ENCODE peak calls at places on chromosomes 11 and 22, in nine cellular contexts. L, T, V, G, P, S, Z, O and Y are unnamed samples. For H3K27me3, the result is how much of the 10 kb centered on the place peaks cover.

GRCh38 chr11:93221539-93221938 is 23.7 kb upstream of the SLC36A4 start:
- DNase-seq in O (no peak), Z (no peak), T (no peak), G (no peak), V (no peak), S (no peak), P (no peak), L (no peak), Y (no peak)

GRCh38 chr11:96263361-96263763 is 79.6 kb downstream of the MAML2 start:
- DNase-seq in O (no peak), S (no peak), L (no peak), Z (peak), T (no peak), V (no peak), G (peak), P (peak), Y (no peak)

GRCh38 chr11:86151188-86152005 is 82.5 kb upstream of the PICALM start:
- DNase-seq in P (no peak), V (peak), S (no peak), T (no peak), G (peak), L (peak), O (no peak), Z (peak), Y (no peak)

GRCh38 chr11:72753341-72754148 is 1.3 kb upstream of the ARAP1 start:
- DNase-seq in T (no peak), P (no peak), S (no peak), Z (no peak), V (no peak), L (no peak), O (no peak), G (no peak), Y (no peak)

GRCh38 chr11:125374398-125374797 is 121.7 kb downstream of the FEZ1 start:
- DNase-seq in S (no peak), P (no peak), Z (no peak), T (no peak), O (no peak), G (no peak), L (no peak), V (no peak), Y (no peak)

GRCh38 chr11:16603890-16604783 is 134.3 kb upstream of the C11orf58 start:
- DNase-seq in S (peak), L (peak), G (peak), P (peak), Z (peak), O (peak), T (peak), V (peak), Y (no peak)

GRCh38 chr11:8221025-8221723 is 42.5 kb downstream of the LMO1 start:
- DNase-seq in S (no peak), V (no peak), G (no peak), L (peak), P (no peak), Z (no peak), T (no peak), O (no peak), Y (no peak)

GRCh38 chr11:4610258-4610935 is 2.4 kb upstream of the TRIM68 start:
- DNase-seq in P (no peak), S (no peak), G (peak), T (no peak), V (no peak), Z (peak), O (no peak), L (peak), Y (no peak)

GRCh38 chr11:115126515-115127208 is 377.6 kb downstream of the CADM1 start:
- DNase-seq in V (no peak), P (no peak), G (no peak), S (no peak), L (no peak), Z (no peak), T (no peak), O (no peak), Y (peak)

GRCh38 chr11:26470992-26471391 is 101.1 kb downstream of the MUC15 start:
- DNase-seq in T (no peak), V (no peak), O (no peak), S (no peak), G (no peak), Z (no peak), L (no peak), P (no peak), Y (no peak)

GRCh38 chr22:46349681-46350080 is 14.2 kb downstream of the TRMU start:
- DNase-seq in T (no peak), S (no peak), V (no peak), Z (no peak), G (no peak), O (no peak), L (no peak), P (no peak), Y (no peak)

GRCh38 chr22:46351131-46351735 is 15.7 kb downstream of the TRMU start:
- DNase-seq in S (no peak), G (no peak), P (no peak), V (no peak), Z (no peak), L (no peak), T (no peak), O (no peak), Y (no peak)

GRCh38 chr22:46351767-46352166 is 16.3 kb downstream of the TRMU start:
- DNase-seq in V (no peak), G (no peak), P (no peak), Z (no peak), T (no peak), S (no peak), L (no peak), O (no peak), Y (no peak)

GRCh38 chr22:46350111-46350510 is 14.6 kb downstream of the TRMU start:
- DNase-seq in L (no peak), O (no peak), Z (no peak), S (no peak), T (no peak), G (no peak), V (no peak), P (no peak), Y (no peak)

DNA sequence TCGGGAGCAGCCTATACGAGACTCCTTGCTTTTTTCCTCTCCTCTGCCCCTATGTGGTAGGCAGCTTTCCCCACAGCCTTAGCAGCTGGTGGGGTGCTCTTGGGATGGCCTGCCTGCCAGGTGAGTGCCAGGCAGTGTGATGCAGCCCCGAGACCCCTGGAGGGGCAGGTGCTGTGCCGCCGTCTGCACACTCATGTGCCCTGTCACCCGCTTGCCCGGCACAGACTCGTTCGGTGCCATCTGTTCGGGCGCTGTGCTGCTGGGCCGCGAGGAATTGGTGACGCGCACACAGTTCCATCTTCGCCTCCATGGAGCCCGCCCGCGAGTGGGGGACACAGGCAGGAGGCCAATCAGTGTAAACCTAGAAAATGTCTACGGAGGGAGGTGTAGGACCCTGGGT is 15.1 kb downstream of the TRMU start:
- DNase-seq in G (no peak), L (no peak), V (no peak), P (no peak), S (no peak), Z (no peak), T (no peak), O (no peak), Y (no peak)
- H3K27ac ChIP-seq in G (no peak), L (no peak), V (no peak), P (no peak), S (no peak), Z (no peak), T (no peak), O (no peak), Y (no peak)

GRCh38 chr11:2121227-2122130 is 17.7 kb downstream of the IGF2 start:
- DNase-seq in O (peak), Z (no peak), G (no peak), P (no peak), S (no peak), L (no peak), T (no peak), V (no peak), Y (no peak)
- H3K27me3 ChIP-seq in O (under half), Z (under half), G (under half), P (under half), S (under half), L (under half), T (under half), V (under half), Y (half or more)

GRCh38 chr11:10692716-10693115 is 839 bp downstream of the IRAG1 start:
- DNase-seq in Z (no peak), T (no peak), L (no peak), P (no peak), V (no peak), S (no peak), G (no peak), O (peak), Y (no peak)
- H3K27ac ChIP-seq in Z (peak), T (no peak), L (no peak), P (no peak), V (no peak), S (no peak), G (peak), O (no peak), Y (no peak)

DNA sequence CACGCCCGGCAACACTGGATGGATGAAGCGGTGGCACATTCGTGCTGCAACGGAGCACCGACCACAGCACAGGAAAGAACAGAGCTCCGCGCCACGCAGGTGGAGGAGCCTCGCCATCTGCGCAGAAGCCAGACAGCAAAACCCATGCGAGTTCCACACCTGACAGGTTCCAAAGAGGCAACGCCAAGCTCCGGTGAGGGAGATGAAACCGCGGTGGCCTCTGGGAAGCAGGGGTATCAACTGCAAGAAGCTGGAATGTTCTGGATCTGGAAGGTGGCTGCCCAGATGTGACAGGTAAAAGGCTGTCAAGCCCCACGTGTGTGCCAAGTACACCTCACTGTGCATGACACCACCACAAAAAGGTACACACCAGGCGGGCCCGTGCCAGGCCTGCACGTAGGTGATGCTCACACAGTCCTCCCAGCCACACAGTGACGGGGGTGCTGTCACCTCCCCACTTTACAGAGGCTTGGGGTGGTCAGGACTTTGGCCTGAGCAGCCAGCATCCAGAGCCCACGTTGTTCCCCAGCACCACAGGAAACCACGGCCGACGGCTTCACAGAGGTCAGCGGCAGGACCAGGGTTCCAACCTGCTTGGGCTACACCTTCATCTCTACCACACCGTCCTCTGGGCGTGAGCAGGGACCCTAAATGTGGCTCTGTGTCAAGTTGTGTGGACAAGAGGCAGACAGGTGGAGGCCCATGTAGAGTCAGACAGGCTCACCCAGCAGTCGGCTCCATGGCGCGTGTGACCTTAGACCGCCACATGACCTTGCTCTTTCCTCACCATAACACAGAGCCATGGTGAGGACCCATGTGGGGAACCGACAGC is 19.7 kb upstream of the EFCAB6 start:
- DNase-seq in T (no peak), Z (no peak), V (no peak), P (no peak), O (no peak), S (no peak), G (no peak), L (no peak), Y (no peak)
- H3K27me3 ChIP-seq in T (under half), Z (under half), V (under half), P (under half), O (under half), S (under half), G (under half), L (under half), Y (under half)

GRCh38 chr22:49658902-49659280 is 168.8 kb downstream of the BRD1 start:
- DNase-seq in L (no peak), O (no peak), Z (no peak), P (no peak), S (no peak), V (peak), T (no peak), G (no peak), Y (peak)
- H3K27ac ChIP-seq in L (no peak), O (no peak), Z (no peak), P (no peak), S (no peak), V (peak), T (no peak), G (no peak), Y (no peak)

DNA sequence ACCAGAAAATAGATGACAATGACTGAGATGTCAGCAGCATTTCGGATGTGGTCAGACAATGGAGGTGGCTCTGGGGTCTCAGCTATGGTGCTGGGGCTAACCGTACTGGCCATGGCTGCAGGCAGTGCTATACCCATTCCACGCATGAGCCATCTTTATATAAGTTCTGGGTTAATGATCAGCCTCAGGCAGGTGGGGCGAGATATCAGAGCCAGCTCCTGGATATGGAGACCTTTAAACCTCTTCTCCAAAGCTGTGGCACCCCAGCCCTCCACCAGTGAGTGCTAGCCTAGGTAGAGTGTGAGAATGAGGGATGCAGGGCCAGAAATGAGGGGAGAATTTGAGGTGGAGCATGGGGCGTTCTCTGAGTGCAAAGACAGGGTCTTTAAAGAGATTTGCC is at the start of gene SLC5A4:
- DNase-seq in S (no peak), V (no peak), L (no peak), Z (no peak), P (no peak), T (no peak), G (no peak), O (no peak), Y (no peak)
- H3K27me3 ChIP-seq in S (under half), V (under half), L (under half), Z (under half), P (under half), T (under half), G (under half), O (under half), Y (under half)

GRCh38 chr11:2465201-2466068 is 20.6 kb downstream of the KCNQ1 start:
- DNase-seq in O (no peak), S (no peak), P (no peak), Z (no peak), G (no peak), V (no peak), L (no peak), T (no peak), Y (no peak)

GRCh38 chr11:2466069-2466801 is 21.4 kb downstream of the KCNQ1 start:
- DNase-seq in V (no peak), Z (no peak), L (no peak), S (no peak), T (no peak), P (no peak), G (no peak), O (no peak), Y (no peak)

GRCh38 chr11:2466869-2467694 is 22.3 kb downstream of the KCNQ1 start:
- DNase-seq in S (no peak), L (no peak), O (no peak), G (no peak), V (no peak), P (no peak), Z (no peak), T (no peak), Y (no peak)

GRCh38 chr11:2468363-2469240 is 23.8 kb downstream of the KCNQ1 start:
- DNase-seq in S (no peak), T (no peak), L (no peak), O (no peak), G (no peak), Z (no peak), P (no peak), V (no peak), Y (no peak)

GRCh38 chr11:2467695-2468055 is 22.9 kb downstream of the KCNQ1 start:
- DNase-seq in L (no peak), Z (no peak), G (no peak), V (no peak), O (no peak), S (no peak), T (no peak), P (no peak), Y (no peak)
- H3K27ac ChIP-seq in L (no peak), Z (no peak), G (no peak), V (no peak), O (no peak), S (no peak), T (no peak), P (no peak), Y (no peak)

DNA sequence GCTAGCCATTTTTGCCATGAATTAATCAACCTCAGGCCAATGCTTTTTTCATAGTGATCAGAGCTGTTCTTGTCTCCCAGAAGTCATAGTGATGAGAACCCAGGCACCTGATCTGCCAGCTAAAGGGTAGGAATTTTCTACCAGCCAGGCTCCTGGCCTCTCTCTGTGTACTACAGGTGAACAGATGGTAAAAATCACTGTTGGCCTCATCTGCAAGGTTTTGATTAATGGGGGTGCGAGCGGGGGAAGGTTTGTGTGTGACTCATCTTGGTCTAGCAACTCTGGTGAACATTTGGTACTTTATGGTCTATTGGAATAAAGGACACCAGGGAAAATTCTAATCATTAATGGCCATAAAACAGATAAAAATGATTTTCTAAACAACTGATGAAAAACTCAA is 14.4 kb upstream of the APOL4 start:
- DNase-seq in L (no peak), G (no peak), Z (no peak), S (no peak), P (no peak), V (no peak), O (no peak), T (no peak), Y (peak)
- H3K27me3 ChIP-seq in L (under half), G (under half), Z (half or more), S (under half), P (under half), V (under half), O (under half), T (under half), Y (under half)

DNA sequence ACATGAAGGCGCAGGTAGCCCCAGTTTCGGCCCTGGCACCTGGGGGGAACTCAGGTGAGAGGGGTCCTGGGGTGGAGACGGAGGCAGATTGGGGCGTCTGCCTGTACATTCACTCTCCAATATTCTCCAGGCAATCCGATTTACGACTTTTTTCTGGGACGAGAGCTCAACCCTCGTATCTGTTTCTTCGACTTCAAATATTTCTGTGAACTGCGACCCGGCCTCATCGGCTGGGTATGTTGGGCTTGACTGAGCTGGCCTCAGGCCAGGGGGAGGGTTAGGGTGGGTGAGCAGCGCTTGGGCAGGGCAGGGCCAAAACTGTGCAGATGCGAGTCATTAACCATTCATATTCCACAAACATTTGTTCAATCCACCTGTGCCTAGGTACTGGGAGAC is 1.7 kb downstream of the TM7SF2 start:
- DNase-seq in T (no peak), G (peak), O (peak), L (no peak), P (no peak), Z (no peak), V (no peak), S (no peak), Y (no peak)
- H3K27ac ChIP-seq in T (peak), G (no peak), O (no peak), L (no peak), P (no peak), Z (no peak), V (no peak), S (no peak), Y (peak)

GRCh38 chr11:44409558-44410236 is 99.8 kb upstream of the ALX4 start:
- DNase-seq in L (peak), T (no peak), P (no peak), Z (no peak), S (no peak), O (no peak), G (no peak), V (no peak), Y (no peak)
- H3K27me3 ChIP-seq in L (under half), T (under half), P (under half), Z (under half), S (under half), O (under half), G (under half), V (under half), Y (half or more)